ENCODE peak calls at places on chromosomes 13 and 19, in eight cellular contexts. One of them, this sample, is unnamed.
A peak's percentile ranks its signal among the peaks of the same experiment; 100 is the strongest.

GRCh38 chr19:17312481-17313113 is 3.2 kb downstream of the DDA1 start:
- DNase-seq in stimulated activated CD4-positive, alpha-beta T cell treated with anti-CD3 and anti-CD28 coated beads, TNF-alpha, amount 100 ng/mL, for 48 hours: no peak
- DNase-seq in T-helper 9 cell: no peak
- DNase-seq in left lung: no peak
- DNase-seq in renal cortical epithelial cell: no peak
- DNase-seq in GM23248: no peak
- DNase-seq in NCI-H510A treated with DMSO at 0.1 percent for 48 hours: no peak
- DNase-seq in frontal cortex: no peak
- DNase-seq in this sample: no peak

GRCh38 chr19:17627921-17628320 is 60.2 kb downstream of the UNC13A start:
- DNase-seq in stimulated activated CD4-positive, alpha-beta T cell treated with anti-CD3 and anti-CD28 coated beads, TNF-alpha, amount 100 ng/mL, for 48 hours: no peak
- DNase-seq in T-helper 9 cell: no peak
- DNase-seq in left lung: peak; percentile 16
- DNase-seq in renal cortical epithelial cell: no peak
- DNase-seq in GM23248: no peak
- DNase-seq in NCI-H510A treated with DMSO at 0.1 percent for 48 hours: no peak
- DNase-seq in frontal cortex: no peak
- DNase-seq in this sample: no peak

GRCh38 chr19:42175952-42176648 is 41.4 kb downstream of the DEDD2 start:
- DNase-seq in stimulated activated CD4-positive, alpha-beta T cell treated with anti-CD3 and anti-CD28 coated beads, TNF-alpha, amount 100 ng/mL, for 48 hours: no peak
- DNase-seq in T-helper 9 cell: no peak
- DNase-seq in left lung: no peak
- DNase-seq in renal cortical epithelial cell: no peak
- DNase-seq in GM23248: peak; percentile 63
- DNase-seq in NCI-H510A treated with DMSO at 0.1 percent for 48 hours: peak; percentile 50
- DNase-seq in frontal cortex: no peak
- DNase-seq in this sample: peak; percentile 33

GRCh38 chr13:36154567-36155231 is 23.5 kb upstream of the DCLK1 start:
- DNase-seq in stimulated activated CD4-positive, alpha-beta T cell treated with anti-CD3 and anti-CD28 coated beads, TNF-alpha, amount 100 ng/mL, for 48 hours: no peak
- DNase-seq in T-helper 9 cell: no peak
- DNase-seq in left lung: peak; percentile 70
- DNase-seq in renal cortical epithelial cell: peak; percentile 19
- DNase-seq in GM23248: peak; percentile 36
- DNase-seq in NCI-H510A treated with DMSO at 0.1 percent for 48 hours: no peak
- DNase-seq in frontal cortex: peak; percentile 41
- DNase-seq in this sample: no peak

GRCh38 chr13:58056411-58056810 is 424.9 kb downstream of the PCDH17 start:
- DNase-seq in stimulated activated CD4-positive, alpha-beta T cell treated with anti-CD3 and anti-CD28 coated beads, TNF-alpha, amount 100 ng/mL, for 48 hours: no peak
- DNase-seq in T-helper 9 cell: no peak
- DNase-seq in left lung: no peak
- DNase-seq in renal cortical epithelial cell: peak; percentile 21
- DNase-seq in GM23248: no peak
- DNase-seq in NCI-H510A treated with DMSO at 0.1 percent for 48 hours: no peak
- DNase-seq in frontal cortex: no peak
- DNase-seq in this sample: no peak

GRCh38 chr13:100630564-100630963 is 42.0 kb upstream of the GGACT start:
- DNase-seq in stimulated activated CD4-positive, alpha-beta T cell treated with anti-CD3 and anti-CD28 coated beads, TNF-alpha, amount 100 ng/mL, for 48 hours: no peak
- DNase-seq in T-helper 9 cell: no peak
- DNase-seq in left lung: no peak
- DNase-seq in renal cortical epithelial cell: no peak
- DNase-seq in GM23248: no peak
- DNase-seq in NCI-H510A treated with DMSO at 0.1 percent for 48 hours: no peak
- DNase-seq in frontal cortex: no peak
- DNase-seq in this sample: peak; percentile 24

GRCh38 chr13:102902789-102903347 is 57.0 kb downstream of the ERCC5 start:
- DNase-seq in stimulated activated CD4-positive, alpha-beta T cell treated with anti-CD3 and anti-CD28 coated beads, TNF-alpha, amount 100 ng/mL, for 48 hours: no peak
- DNase-seq in T-helper 9 cell: no peak
- DNase-seq in left lung: peak; percentile 31
- DNase-seq in renal cortical epithelial cell: peak; percentile 33
- DNase-seq in GM23248: no peak
- DNase-seq in NCI-H510A treated with DMSO at 0.1 percent for 48 hours: no peak
- DNase-seq in frontal cortex: no peak
- DNase-seq in this sample: no peak

GRCh38 chr13:46172531-46172991 is 9.4 kb downstream of the LCP1 start:
- DNase-seq in stimulated activated CD4-positive, alpha-beta T cell treated with anti-CD3 and anti-CD28 coated beads, TNF-alpha, amount 100 ng/mL, for 48 hours: no peak
- DNase-seq in T-helper 9 cell: peak; percentile 45
- DNase-seq in left lung: no peak
- DNase-seq in renal cortical epithelial cell: no peak
- DNase-seq in GM23248: no peak
- DNase-seq in NCI-H510A treated with DMSO at 0.1 percent for 48 hours: no peak
- DNase-seq in frontal cortex: no peak
- DNase-seq in this sample: no peak

GRCh38 chr19:18520848-18521691 is 800 bp downstream of the ELL start:
- DNase-seq in stimulated activated CD4-positive, alpha-beta T cell treated with anti-CD3 and anti-CD28 coated beads, TNF-alpha, amount 100 ng/mL, for 48 hours: no peak
- DNase-seq in T-helper 9 cell: no peak
- DNase-seq in left lung: peak; percentile 89
- DNase-seq in renal cortical epithelial cell: no peak
- DNase-seq in GM23248: peak; percentile 63
- DNase-seq in NCI-H510A treated with DMSO at 0.1 percent for 48 hours: no peak
- DNase-seq in frontal cortex: no peak
- DNase-seq in this sample: peak; percentile 12